ENCODE peak calls at places on chromosomes 6 and 20, in ten cellular contexts. R is fibroblast of mammary gland, W is breast epithelium, F is GM13977, L is epithelial cell of esophagus, U is chondrocyte, M is B cell, D is AG04450, P is AG10803, Y is AG04449. B is an unnamed sample.
A peak's percentile ranks its signal among the peaks of the same experiment; 100 is the strongest.

GRCh38 chr20:34030453-34030852 is 36.7 kb downstream of the RALY start:
- DNase-seq in Y (no peak), W (no peak), U (no peak), D (no peak), F (no peak), P (no peak), L (no peak), M (no peak), R (no peak), B (no peak)

GRCh38 chr6:167676666-167677421 is 149.9 kb upstream of the AFDN start:
- DNase-seq in M (no peak), W (no peak), Y (no peak), L (no peak), F (no peak), D (no peak), U (peak; percentile 40), P (no peak), R (peak; percentile 3), B (no peak)

GRCh38 chr6:27049863-27050781 is 197.4 kb upstream of the PRSS16 start:
- DNase-seq in P (no peak), U (no peak), D (no peak), R (no peak), L (peak; percentile 84), W (peak; percentile 62), M (no peak), Y (no peak), F (no peak), B (no peak)

GRCh38 chr6:107207251-107207890 is 92.1 kb upstream of the BEND3 start:
- DNase-seq in U (no peak), W (no peak), M (no peak), P (no peak), L (no peak), Y (no peak), D (no peak), R (no peak), F (no peak), B (no peak)

GRCh38 chr6:87692097-87692496 is 9.9 kb downstream of the AKIRIN2 start:
- DNase-seq in D (no peak), P (no peak), R (no peak), F (no peak), L (no peak), W (no peak), Y (no peak), U (no peak), M (no peak), B (no peak)

GRCh38 chr6:1618305-1619105 is 8.8 kb downstream of the FOXC1 start:
- DNase-seq in L (no peak), U (no peak), F (no peak), D (no peak), M (no peak), R (no peak), Y (no peak), P (no peak), W (no peak), B (no peak)

GRCh38 chr20:1108437-1108920 is 9.9 kb upstream of the PSMF1 start:
- DNase-seq in F (peak; percentile 64), D (no peak), L (peak; percentile 50), W (no peak), P (peak; percentile 51), Y (no peak), U (no peak), R (peak; percentile 40), M (peak; percentile 56), B (no peak)

GRCh38 chr6:53300656-53301551 is 47.8 kb downstream of the ELOVL5 start:
- DNase-seq in Y (no peak), F (no peak), L (no peak), P (peak; percentile 72), R (peak; percentile 67), W (no peak), U (no peak), D (no peak), M (no peak), B (no peak)

GRCh38 chr20:58695895-58696375 is 3.3 kb downstream of the NPEPL1 start:
- DNase-seq in L (no peak), W (no peak), Y (no peak), D (no peak), U (peak; percentile 57), P (no peak), R (no peak), F (no peak), M (no peak), B (no peak)

GRCh38 chr20:25623736-25624499 is at the start of gene NANP:
- DNase-seq in F (peak; percentile 95), D (peak; percentile 94), P (peak; percentile 98), U (peak; percentile 99), W (peak; percentile 95), L (peak; percentile 99), Y (peak; percentile 86), R (peak; percentile 97), M (peak; percentile 90), B (peak; percentile 93)
- TF ChIP-seq CTCF in F (no peak), D (no peak), P (no peak), U (peak; percentile 24), W (no peak), L (no peak), Y (no peak), R (no peak), M (no peak), B (no peak)

GRCh38 chr6:148343028-148343374 is 363 bp downstream of the SASH1 start:
- DNase-seq in P (no peak), L (no peak), R (no peak), D (no peak), W (no peak), M (no peak), Y (no peak), U (no peak), F (no peak), B (no peak)

GRCh38 chr6:148342146-148343027 is at the start of gene SASH1:
- DNase-seq in L (peak; percentile 89), F (peak; percentile 44), Y (no peak), D (peak; percentile 38), M (no peak), U (no peak), P (peak; percentile 70), R (peak; percentile 81), W (peak; percentile 60), B (no peak)

GRCh38 chr6:148345578-148345977 is 2.9 kb downstream of the SASH1 start:
- DNase-seq in F (no peak), D (no peak), Y (no peak), R (no peak), U (no peak), W (no peak), M (no peak), P (no peak), L (no peak), B (no peak)

GRCh38 chr6:148345176-148345575 is 2.5 kb downstream of the SASH1 start:
- DNase-seq in F (no peak), M (no peak), U (no peak), D (no peak), W (no peak), Y (no peak), R (no peak), P (no peak), L (no peak), B (no peak)

DNA sequence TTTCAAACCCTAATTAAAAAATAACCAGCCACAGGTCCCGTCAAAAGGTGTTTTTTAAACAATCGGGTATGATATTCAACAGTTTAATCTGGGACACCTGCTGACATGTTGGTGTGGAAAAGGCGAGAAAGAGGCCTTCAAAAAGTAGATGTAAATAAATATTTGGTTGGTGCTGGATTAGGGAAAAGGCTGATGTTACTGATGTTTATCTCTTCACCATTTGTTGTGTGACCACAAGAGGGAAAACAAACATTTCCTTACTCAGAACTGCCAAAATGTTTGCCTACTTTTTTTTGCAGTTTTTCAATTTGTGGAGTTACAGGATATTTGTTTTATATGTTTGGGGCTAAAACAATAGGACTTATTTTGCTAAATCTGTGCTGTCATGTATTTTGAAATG is 745 bp downstream of the SASH1 start:
- DNase-seq in M (no peak), U (no peak), F (no peak), P (no peak), D (no peak), R (no peak), L (no peak), W (no peak), Y (no peak), B (no peak)
- TF ChIP-seq CTCF in M (no peak), U (peak; percentile 46), F (no peak), P (peak; percentile 35), D (no peak), R (peak; percentile 11), L (peak; percentile 21), W (peak; percentile 8), Y (no peak), B (peak; percentile 20)

GRCh38 chr20:51541189-51542032 is 1.1 kb downstream of the NFATC2 start:
- DNase-seq in U (no peak), D (no peak), P (peak; percentile 78), F (peak; percentile 72), L (peak; percentile 42), R (peak; percentile 31), W (peak; percentile 61), Y (no peak), M (peak; percentile 74), B (no peak)

GRCh38 chr20:51540585-51540984 is 1.9 kb downstream of the NFATC2 start:
- DNase-seq in Y (no peak), P (no peak), F (no peak), U (no peak), R (no peak), L (no peak), M (no peak), W (no peak), D (no peak), B (no peak)

GRCh38 chr20:51542894-51543788 is 622 bp upstream of the NFATC2 start:
- DNase-seq in M (no peak), P (no peak), W (no peak), D (no peak), F (no peak), Y (no peak), L (no peak), U (no peak), R (no peak), B (no peak)

GRCh38 chr20:51545515-51545914 is 3.0 kb upstream of the NFATC2 start:
- DNase-seq in W (no peak), M (no peak), L (no peak), Y (no peak), R (no peak), U (no peak), P (no peak), F (no peak), D (no peak), B (no peak)

GRCh38 chr20:51542033-51542893 is at the start of gene NFATC2:
- DNase-seq in R (no peak), Y (no peak), U (no peak), D (no peak), P (no peak), W (no peak), M (peak; percentile 67), F (peak; percentile 91), L (no peak), B (no peak)
- TF ChIP-seq CTCF in R (no peak), Y (no peak), U (peak; percentile 37), D (no peak), P (no peak), W (no peak), M (peak; percentile 75), F (peak; percentile 41), L (no peak), B (no peak)

GRCh38 chr20:37956099-37956498 is 53.2 kb downstream of the VSTM2L start:
- DNase-seq in U (no peak), M (no peak), L (no peak), P (peak; percentile 20), F (no peak), W (no peak), R (no peak), Y (no peak), D (peak; percentile 24), B (no peak)
- TF ChIP-seq CTCF in U (peak; percentile 53), M (no peak), L (no peak), P (no peak), F (no peak), W (no peak), R (no peak), Y (no peak), D (no peak), B (no peak)